ENCODE peak calls at places on chromosomes 5 and 9, in eight cellular contexts. Z is HepG2, B is GM12878, A is WTC11, C is K562, N is IMR-90, R is H1, O is SK-N-SH. F is an unnamed sample.

GRCh38 chr5:144315994-144316634 is 145.4 kb downstream of the KCTD16 start:
- DNase-seq in Z (peak), B (no peak), A (no peak), C (no peak), N (no peak), R (no peak), O (no peak), F (no peak)

GRCh38 chr5:125058185-125058826 is 311.9 kb upstream of the ZNF608 start:
- DNase-seq in Z (no peak), B (no peak), A (no peak), C (no peak), N (peak), R (no peak), O (peak), F (no peak)

GRCh38 chr9:8486095-8486494 is 686.5 kb upstream of the DMAC1 start:
- DNase-seq in Z (no peak), B (no peak), A (peak), C (no peak), N (no peak), R (peak), O (peak), F (no peak)

GRCh38 chr5:124252094-124252750 is 494.2 kb downstream of the ZNF608 start:
- DNase-seq in Z (no peak), B (no peak), A (no peak), C (no peak), N (no peak), R (no peak), O (peak), F (no peak)

GRCh38 chr5:179930788-179931473 is 23.2 kb upstream of the TBC1D9B start:
- DNase-seq in Z (no peak), B (no peak), A (no peak), C (no peak), N (no peak), R (no peak), O (no peak), F (no peak)

GRCh38 chr9:98502311-98502975 is 206.3 kb downstream of the GABBR2 start:
- DNase-seq in Z (no peak), B (no peak), A (no peak), C (no peak), N (peak), R (no peak), O (no peak), F (no peak)

GRCh38 chr9:112894031-112894430 is 3.4 kb upstream of the SLC46A2 start:
- DNase-seq in Z (no peak), B (no peak), A (no peak), C (no peak), N (peak), R (no peak), O (no peak), F (no peak)

GRCh38 chr5:172710695-172711094 is 60.3 kb downstream of the DUSP1 start:
- DNase-seq in Z (no peak), B (no peak), A (no peak), C (no peak), N (no peak), R (no peak), O (no peak), F (no peak)

GRCh38 chr5:129245489-129245888 is 150.9 kb downstream of the ISOC1 start:
- DNase-seq in Z (no peak), B (no peak), A (no peak), C (no peak), N (no peak), R (no peak), O (no peak), F (no peak)

GRCh38 chr5:125559296-125559695 is 812.9 kb upstream of the ZNF608 start:
- DNase-seq in Z (no peak), B (no peak), A (no peak), C (no peak), N (peak), R (no peak), O (peak), F (peak)

GRCh38 chr9:136563646-136564321 is 17.9 kb upstream of the NOTCH1 start:
- DNase-seq in Z (no peak), B (no peak), A (no peak), C (no peak), N (no peak), R (no peak), O (no peak), F (no peak)

GRCh38 chr5:32713396-32714381 is 2.6 kb downstream of the NPR3 start:
- DNase-seq in Z (no peak), B (no peak), A (peak), C (no peak), N (peak), R (no peak), O (peak), F (no peak)

GRCh38 chr5:122485226-122485625 is 173.2 kb downstream of the SNCAIP start:
- DNase-seq in Z (no peak), B (no peak), A (no peak), C (no peak), N (no peak), R (no peak), O (no peak), F (no peak)

GRCh38 chr9:37917315-37917731 is 13.4 kb upstream of the SLC25A51 start:
- DNase-seq in Z (no peak), B (no peak), A (no peak), C (no peak), N (no peak), R (no peak), O (no peak), F (no peak)

GRCh38 chr5:27702339-27702820 is 664.0 kb upstream of the CDH9 start:
- DNase-seq in Z (no peak), B (no peak), A (no peak), C (no peak), N (no peak), R (no peak), O (no peak), F (peak)
- TF ChIP-seq USF2 in Z (no peak), B (no peak), A (no peak), C (no peak), N (no peak), R (no peak), O (no peak), F (no peak)

DNA sequence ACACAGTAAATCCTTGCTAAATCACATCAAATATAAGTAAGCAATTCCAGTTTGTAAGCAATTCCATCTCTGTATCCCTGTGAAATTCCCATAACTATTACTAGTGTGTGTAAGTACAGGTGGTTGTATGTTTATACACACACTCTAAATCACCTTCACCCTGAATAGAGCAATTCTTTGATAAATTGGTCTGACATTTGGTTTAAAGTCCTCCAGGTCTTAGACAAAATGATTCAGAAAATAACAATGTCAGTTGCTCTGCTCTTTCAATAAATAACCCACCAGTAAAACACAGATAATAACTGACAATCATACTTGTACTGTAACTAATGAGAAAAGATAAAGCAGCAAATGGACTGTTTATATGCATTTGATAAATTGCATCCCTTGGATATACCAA is 226.3 kb downstream of the SPOCK1 start:
- DNase-seq in Z (no peak), B (no peak), A (no peak), C (no peak), N (no peak), R (no peak), O (no peak), F (no peak)
- TF ChIP-seq USF2 in Z (no peak), B (no peak), A (no peak), C (no peak), N (no peak), R (no peak), O (no peak), F (no peak)

DNA sequence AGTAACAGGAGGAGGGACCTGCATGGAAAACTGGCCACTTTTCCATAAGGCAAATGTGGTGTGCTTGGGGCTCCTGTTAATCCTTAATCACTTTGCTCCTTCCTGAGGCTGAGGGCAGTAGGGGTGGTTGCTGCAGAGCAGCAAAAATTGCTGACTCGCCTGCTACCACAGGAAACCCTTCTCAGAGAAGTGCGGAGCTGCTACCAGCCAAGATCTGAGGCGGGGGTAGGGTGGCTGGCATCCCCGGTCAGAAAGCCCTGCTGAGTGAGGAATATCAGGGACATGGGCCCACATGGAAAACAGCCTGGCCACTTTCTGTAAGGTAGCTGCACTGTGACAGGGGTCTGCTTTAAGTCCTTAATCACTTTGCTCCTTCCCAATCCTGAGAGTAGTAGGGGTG is 192.4 kb upstream of the GHR start:
- DNase-seq in Z (no peak), B (no peak), A (no peak), C (no peak), N (no peak), R (no peak), O (no peak), F (no peak)
- TF ChIP-seq USF2 in Z (no peak), B (no peak), A (no peak), C (no peak), N (no peak), R (no peak), O (no peak), F (no peak)

GRCh38 chr9:86741311-86742215 is 205.7 kb downstream of the GAS1 start:
- DNase-seq in Z (no peak), B (no peak), A (no peak), C (no peak), N (peak), R (no peak), O (no peak), F (no peak)
- TF ChIP-seq USF2 in Z (no peak), B (no peak), A (no peak), C (no peak), N (no peak), R (no peak), O (no peak), F (no peak)

DNA sequence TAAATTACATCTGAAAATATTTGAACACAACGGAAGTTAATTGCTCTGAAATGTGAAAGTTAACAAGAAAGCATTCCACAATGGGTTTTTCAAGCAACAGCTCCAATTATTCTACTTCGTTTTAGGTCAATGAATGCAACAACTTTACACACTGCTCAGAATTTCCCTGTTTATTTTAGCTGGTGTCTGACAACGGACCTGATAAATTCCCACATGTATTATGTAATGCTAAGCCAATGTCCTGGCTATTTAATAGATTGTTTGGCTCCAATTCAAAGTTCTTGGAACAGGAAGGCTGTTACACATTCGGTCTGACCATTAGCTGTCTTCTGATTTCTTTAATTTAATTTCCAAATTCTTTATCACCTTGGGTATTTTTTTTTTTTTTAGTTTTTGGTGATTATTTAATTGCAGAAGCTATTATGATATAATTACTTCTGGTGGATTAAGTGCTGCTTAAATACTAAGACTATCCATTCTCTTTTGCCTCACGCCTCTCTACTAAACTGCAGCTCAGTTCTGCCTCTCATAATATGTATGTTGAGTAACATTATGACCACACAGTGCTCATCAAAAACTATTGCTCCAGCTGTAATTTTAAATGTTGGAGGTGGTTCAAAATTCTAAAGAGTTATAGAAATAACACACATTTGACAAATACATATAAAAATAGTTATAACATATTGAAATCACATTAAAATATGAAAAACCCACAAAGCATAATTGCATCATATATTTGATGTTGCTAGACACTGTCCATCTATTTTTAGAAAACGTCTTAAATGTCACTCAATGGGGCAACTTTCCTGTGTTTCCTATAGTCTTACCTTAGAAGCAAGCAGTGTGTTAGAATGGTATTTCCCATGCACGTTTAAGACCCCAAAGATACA is 57.8 kb downstream of the MEF2C start:
- DNase-seq in Z (no peak), B (no peak), A (no peak), C (no peak), N (peak), R (no peak), O (no peak), F (no peak)
- TF ChIP-seq USF2 in Z (no peak), B (no peak), A (no peak), C (no peak), N (no peak), R (no peak), O (no peak), F (no peak)

DNA sequence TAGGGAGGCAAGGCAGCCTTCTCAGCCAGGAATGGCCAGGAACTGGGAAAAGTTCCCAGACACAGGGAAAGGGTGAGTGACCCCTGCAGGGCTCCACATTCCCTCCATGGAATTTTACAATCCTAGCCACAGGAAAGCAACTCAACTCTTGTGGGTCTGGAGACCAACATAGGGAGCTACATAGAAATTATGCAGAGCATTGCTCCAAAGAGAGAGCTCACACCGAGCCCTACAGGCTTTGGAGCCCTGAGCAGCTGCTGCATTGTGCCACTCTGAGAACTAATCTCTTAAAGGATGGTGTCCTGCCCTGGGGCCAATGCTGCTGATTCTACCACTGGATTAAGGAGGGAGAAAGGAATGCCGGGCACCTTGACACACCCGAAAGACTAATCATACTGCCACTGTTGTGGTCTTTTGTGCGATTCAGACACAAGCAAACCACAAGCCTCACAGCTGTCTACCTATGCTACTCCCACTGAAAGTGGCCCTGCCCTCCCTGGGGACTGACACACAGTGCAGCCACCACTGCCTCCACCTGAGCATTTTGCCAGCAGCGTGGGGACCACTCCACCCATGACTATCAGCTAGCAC is 1089.8 kb upstream of the NUDT12 start:
- DNase-seq in Z (no peak), B (no peak), A (no peak), C (no peak), N (no peak), R (no peak), O (no peak), F (no peak)
- TF ChIP-seq USF2 in Z (no peak), B (no peak), A (no peak), C (no peak), N (no peak), R (no peak), O (no peak), F (no peak)

DNA sequence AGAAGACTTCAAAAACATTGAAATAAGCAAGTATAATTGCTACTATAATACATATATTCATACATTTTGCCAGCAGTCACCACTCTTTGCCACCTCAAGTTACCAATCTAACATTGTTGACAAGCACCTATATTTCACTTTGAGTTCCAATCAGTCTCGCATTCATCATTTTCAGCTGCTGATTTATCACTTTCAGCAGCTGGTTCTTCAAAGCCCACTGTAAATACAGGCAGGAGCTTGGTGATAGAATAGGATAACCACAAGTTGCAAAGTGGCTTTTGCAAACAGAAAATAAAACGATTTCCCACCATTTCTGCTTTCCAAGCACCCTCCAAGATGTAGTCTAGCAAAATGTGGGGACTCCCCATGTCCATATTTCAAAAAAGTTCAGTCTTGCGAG is 114.2 kb upstream of the ITGA1 start:
- DNase-seq in Z (no peak), B (no peak), A (no peak), C (no peak), N (no peak), R (no peak), O (no peak), F (no peak)
- TF ChIP-seq USF2 in Z (no peak), B (no peak), A (no peak), C (no peak), N (no peak), R (no peak), O (no peak), F (no peak)

DNA sequence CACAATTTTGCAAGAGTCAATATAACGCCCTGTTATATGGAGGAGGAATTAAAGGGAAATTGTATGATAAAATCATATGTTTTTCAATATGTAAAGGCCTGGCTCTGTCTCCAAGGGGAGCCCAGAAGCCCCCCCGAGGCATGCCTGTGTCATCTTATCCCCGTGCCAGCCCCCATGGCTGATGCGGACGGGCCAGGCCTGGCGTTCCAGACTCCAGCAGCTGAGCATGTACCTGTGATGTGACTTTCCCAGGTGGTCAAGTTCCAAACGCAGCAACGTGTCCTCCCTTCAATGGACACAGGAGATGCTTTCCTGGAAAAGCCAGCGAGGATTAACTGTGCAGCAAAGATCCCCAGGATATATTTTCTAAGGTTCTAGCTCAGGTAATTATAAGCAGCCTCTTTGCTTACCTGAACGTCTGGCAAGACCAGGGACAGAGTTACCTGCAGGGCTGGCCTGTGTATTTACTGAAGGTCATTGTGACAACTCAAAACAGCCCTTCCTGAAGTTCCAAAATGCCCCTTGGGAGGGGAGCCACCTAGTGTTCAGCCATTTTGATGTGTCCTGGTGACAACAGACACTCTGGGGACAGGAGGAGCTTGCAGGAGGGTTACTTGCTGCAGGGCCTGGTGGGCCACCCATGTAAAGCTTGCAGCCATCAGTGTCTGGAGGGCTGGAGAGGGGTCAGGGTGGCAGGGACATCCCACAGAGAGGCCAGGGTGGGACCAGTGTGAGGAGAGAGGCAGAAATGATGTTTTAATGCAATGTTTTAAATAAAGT is 53.3 kb upstream of the RNU6ATAC start:
- DNase-seq in Z (peak), B (no peak), A (no peak), C (peak), N (no peak), R (no peak), O (peak), F (peak)
- TF ChIP-seq USF2 in Z (no peak), B (no peak), A (no peak), C (no peak), N (no peak), R (no peak), O (no peak), F (no peak)

GRCh38 chr9:15401266-15401665 is 21.4 kb upstream of the SNAPC3 start:
- DNase-seq in Z (no peak), B (no peak), A (no peak), C (no peak), N (peak), R (no peak), O (no peak), F (no peak)
- TF ChIP-seq USF2 in Z (no peak), B (no peak), A (no peak), C (no peak), N (no peak), R (no peak), O (no peak), F (no peak)

F was measured in A549.